ENCODE peak calls at places on chromosomes 1 and 21, in nine cellular contexts. Y, F, W, T, P, S, H, D and K are unnamed samples.

GRCh38 chr21:43921979-43922945 is 57.2 kb downstream of the AGPAT3 start:
- DNase-seq in S (peak; percentile 42), P (no peak), Y (no peak), H (no peak), F (peak; percentile 24), D (peak; percentile 78), W (peak; percentile 77), T (no peak), K (no peak)

GRCh38 chr1:179591592-179592580 is at the start of gene TDRD5:
- DNase-seq in H (peak; percentile 9), W (no peak), D (peak; percentile 22), S (no peak), P (no peak), T (no peak), F (no peak), Y (peak; percentile 73), K (no peak)

GRCh38 chr1:26970810-26971209 is 10.5 kb upstream of the KDF1 start:
- DNase-seq in P (no peak), D (no peak), Y (no peak), S (no peak), F (no peak), T (no peak), H (no peak), W (no peak), K (no peak)

GRCh38 chr1:111833334-111833733 is 77.6 kb downstream of the DDX20 start:
- DNase-seq in P (peak; percentile 6), Y (peak; percentile 17), W (no peak), H (no peak), T (no peak), S (peak; percentile 11), D (no peak), F (no peak), K (no peak)

GRCh38 chr1:182791464-182792179 is 2.0 kb downstream of the NPL start:
- DNase-seq in P (no peak), S (no peak), H (no peak), F (no peak), W (no peak), T (no peak), D (no peak), Y (no peak), K (no peak)

GRCh38 chr1:147504801-147505303 is 36.4 kb upstream of the BCL9 start:
- DNase-seq in T (no peak), S (peak; percentile 57), F (no peak), W (no peak), H (peak; percentile 33), P (peak; percentile 55), D (no peak), Y (no peak), K (no peak)

GRCh38 chr1:182391362-182392044 is at the start of gene GLUL:
- DNase-seq in Y (peak; percentile 93), D (peak; percentile 91), H (peak; percentile 93), F (peak; percentile 47), P (peak; percentile 92), S (peak; percentile 91), W (peak; percentile 79), T (peak; percentile 78), K (peak; percentile 97)

GRCh38 chr1:18411820-18412641 is 68.7 kb upstream of the KLHDC7A start:
- DNase-seq in P (no peak), D (no peak), F (no peak), H (no peak), W (no peak), Y (no peak), S (no peak), T (no peak), K (no peak)

GRCh38 chr1:214414691-214415090 is 133.7 kb downstream of the SMYD2 start:
- DNase-seq in W (no peak), T (no peak), F (no peak), Y (no peak), P (no peak), D (no peak), H (no peak), S (no peak), K (no peak)

GRCh38 chr1:38839363-38839762 is 20.2 kb downstream of the RRAGC start:
- DNase-seq in F (no peak), P (no peak), H (no peak), W (no peak), D (no peak), Y (no peak), S (no peak), T (no peak), K (no peak)

GRCh38 chr1:92543131-92544055 is 56.7 kb upstream of the GFI1 start:
- DNase-seq in W (no peak), H (no peak), T (no peak), F (no peak), Y (no peak), S (no peak), P (no peak), D (no peak), K (no peak)

GRCh38 chr1:89723863-89724262 is 90.9 kb downstream of the LRRC8C start:
- DNase-seq in F (no peak), P (no peak), S (peak; percentile 24), H (no peak), D (no peak), W (no peak), T (no peak), Y (no peak), K (peak; percentile 62)

GRCh38 chr1:100597784-100598183 is 59.8 kb downstream of the GPR88 start:
- DNase-seq in D (no peak), S (peak; percentile 35), H (no peak), W (no peak), Y (no peak), F (no peak), T (no peak), P (no peak), K (no peak)

GRCh38 chr1:161367684-161368398 is at the start of gene CFAP126:
- DNase-seq in Y (peak; percentile 78), S (peak; percentile 89), P (peak; percentile 77), D (peak; percentile 82), F (peak; percentile 51), W (peak; percentile 61), H (peak; percentile 80), T (no peak), K (no peak)

GRCh38 chr1:145952903-145953302 is 4.9 kb downstream of the LIX1L start:
- DNase-seq in P (no peak), Y (no peak), T (no peak), W (no peak), H (no peak), D (no peak), S (no peak), F (no peak), K (no peak)

GRCh38 chr1:48697066-48697707 is 79.5 kb downstream of the BEND5 start:
- DNase-seq in F (no peak), D (peak; percentile 54), H (peak; percentile 68), S (peak; percentile 19), P (peak; percentile 37), W (peak; percentile 70), T (peak; percentile 11), Y (peak; percentile 30), K (peak; percentile 87)

GRCh38 chr1:24043345-24044032 is 63.4 kb upstream of the SRSF10 start:
- DNase-seq in H (peak; percentile 91), P (peak; percentile 27), D (no peak), Y (no peak), F (no peak), T (no peak), S (no peak), W (no peak), K (no peak)